ENCODE peak calls at places on chromosome 22, in six cellular contexts. V is GM12865; E is AG09309; P is WTC11; Q is CD8-positive, alpha-beta T cell; O is endothelial cell. U is an unnamed sample.

GRCh38 chr22:25845985-25846745 is 104.2 kb downstream of the MYO18B start:
- DNase-seq in P (no peak), V (peak; percentile 70), Q (no peak), O (no peak), E (no peak), U (no peak)

GRCh38 chr22:42685941-42686666 is 34.6 kb downstream of the A4GALT start:
- DNase-seq in P (no peak), E (no peak), V (no peak), O (no peak), Q (no peak), U (peak; percentile 53)

GRCh38 chr22:17884084-17884483 is 109.8 kb upstream of the BID start:
- DNase-seq in Q (no peak), O (no peak), V (no peak), E (no peak), P (no peak), U (no peak)

GRCh38 chr22:49046546-49047305 is 780.9 kb downstream of the BRD1 start:
- DNase-seq in P (peak; percentile 90), V (no peak), E (no peak), Q (no peak), O (peak; percentile 83), U (no peak)

GRCh38 chr22:41913040-41913719 is 1.7 kb downstream of the SHISA8 start:
- DNase-seq in O (peak; percentile 2), Q (no peak), P (no peak), E (no peak), V (no peak), U (no peak)

GRCh38 chr22:39927544-39927943 is 26.7 kb downstream of the GRAP2 start:
- DNase-seq in O (no peak), V (no peak), Q (no peak), E (no peak), P (peak; percentile 53), U (no peak)

GRCh38 chr22:33000342-33001280 is 57.6 kb downstream of the SYN3 start:
- DNase-seq in P (peak; percentile 89), Q (peak; percentile 4), O (peak; percentile 92), E (no peak), V (peak; percentile 19), U (peak; percentile 90)

GRCh38 chr22:40486962-40487602 is 116.7 kb downstream of the SGSM3 start:
- DNase-seq in E (no peak), V (no peak), O (no peak), P (no peak), Q (no peak), U (no peak)

GRCh38 chr22:40323681-40324083 is 22.6 kb upstream of the ADSL start:
- DNase-seq in E (no peak), P (no peak), Q (no peak), O (no peak), V (no peak), U (no peak)

GRCh38 chr22:43831561-43832392 is 19.7 kb upstream of the EFCAB6 start:
- DNase-seq in Q (no peak), O (no peak), P (no peak), V (no peak), E (no peak), U (peak; percentile 9)

GRCh38 chr22:42116848-42117424 is 13.7 kb downstream of the CYP2D6 start:
- DNase-seq in E (no peak), V (no peak), Q (no peak), P (peak; percentile 62), O (no peak), U (no peak)

GRCh38 chr22:44807915-44808690 is 55.7 kb downstream of the ARHGAP8 start:
- DNase-seq in O (peak; percentile 55), Q (no peak), E (no peak), P (peak; percentile 73), V (no peak), U (peak; percentile 63)

GRCh38 chr22:43088616-43088978 is 594 bp downstream of the TTLL1 start:
- DNase-seq in E (no peak), P (no peak), Q (no peak), O (no peak), V (no peak), U (no peak)

GRCh38 chr22:49294656-49295464 is 532.8 kb downstream of the BRD1 start:
- DNase-seq in E (no peak), O (no peak), V (no peak), P (no peak), Q (no peak), U (no peak)

GRCh38 chr22:16563555-16564520 is 28.8 kb downstream of the CCT8L2 start:
- DNase-seq in P (no peak), Q (no peak), O (no peak), E (no peak), V (no peak), U (no peak)

GRCh38 chr22:32796865-32797573 is 4.5 kb upstream of the TIMP3 start:
- DNase-seq in P (peak; percentile 71), E (peak; percentile 63), Q (peak; percentile 31), V (peak; percentile 55), O (peak; percentile 74), U (peak; percentile 73)

DNA sequence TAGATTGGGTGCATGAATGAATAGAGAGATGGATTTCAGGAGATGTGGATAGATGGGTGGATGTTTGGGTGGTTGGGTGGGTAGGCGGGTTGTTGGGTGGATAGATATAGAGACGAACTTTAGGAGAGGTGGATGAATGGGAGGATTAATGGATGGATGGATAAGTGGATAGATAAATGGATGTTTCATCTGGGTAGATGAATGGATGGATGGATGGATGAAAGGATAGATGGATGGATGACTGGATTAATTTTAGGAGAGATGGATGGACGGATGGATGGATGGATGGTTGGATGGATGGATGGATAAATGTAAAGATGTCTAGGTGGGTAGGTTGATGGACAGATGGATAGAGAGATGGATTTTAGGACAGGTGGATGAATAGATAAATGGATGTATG is 511.3 kb downstream of the MIAT start:
- DNase-seq in Q (no peak), P (no peak), E (no peak), O (no peak), V (no peak), U (no peak)
- TF ChIP-seq CTCF in Q (no peak), P (no peak), E (no peak), O (no peak), V (no peak), U (no peak)

GRCh38 chr22:27959335-27960090 is 40.5 kb upstream of the PITPNB start:
- DNase-seq in O (no peak), V (no peak), Q (no peak), P (no peak), E (no peak), U (no peak)

GRCh38 chr22:27961182-27961581 is 42.1 kb upstream of the PITPNB start:
- DNase-seq in P (no peak), Q (no peak), O (no peak), E (no peak), V (no peak), U (no peak)

GRCh38 chr22:27965547-27965946 is 46.5 kb upstream of the PITPNB start:
- DNase-seq in P (no peak), O (no peak), V (no peak), Q (no peak), E (no peak), U (no peak)

GRCh38 chr22:27961680-27962079 is 42.6 kb upstream of the PITPNB start:
- DNase-seq in O (no peak), V (no peak), P (no peak), E (no peak), Q (no peak), U (no peak)

DNA sequence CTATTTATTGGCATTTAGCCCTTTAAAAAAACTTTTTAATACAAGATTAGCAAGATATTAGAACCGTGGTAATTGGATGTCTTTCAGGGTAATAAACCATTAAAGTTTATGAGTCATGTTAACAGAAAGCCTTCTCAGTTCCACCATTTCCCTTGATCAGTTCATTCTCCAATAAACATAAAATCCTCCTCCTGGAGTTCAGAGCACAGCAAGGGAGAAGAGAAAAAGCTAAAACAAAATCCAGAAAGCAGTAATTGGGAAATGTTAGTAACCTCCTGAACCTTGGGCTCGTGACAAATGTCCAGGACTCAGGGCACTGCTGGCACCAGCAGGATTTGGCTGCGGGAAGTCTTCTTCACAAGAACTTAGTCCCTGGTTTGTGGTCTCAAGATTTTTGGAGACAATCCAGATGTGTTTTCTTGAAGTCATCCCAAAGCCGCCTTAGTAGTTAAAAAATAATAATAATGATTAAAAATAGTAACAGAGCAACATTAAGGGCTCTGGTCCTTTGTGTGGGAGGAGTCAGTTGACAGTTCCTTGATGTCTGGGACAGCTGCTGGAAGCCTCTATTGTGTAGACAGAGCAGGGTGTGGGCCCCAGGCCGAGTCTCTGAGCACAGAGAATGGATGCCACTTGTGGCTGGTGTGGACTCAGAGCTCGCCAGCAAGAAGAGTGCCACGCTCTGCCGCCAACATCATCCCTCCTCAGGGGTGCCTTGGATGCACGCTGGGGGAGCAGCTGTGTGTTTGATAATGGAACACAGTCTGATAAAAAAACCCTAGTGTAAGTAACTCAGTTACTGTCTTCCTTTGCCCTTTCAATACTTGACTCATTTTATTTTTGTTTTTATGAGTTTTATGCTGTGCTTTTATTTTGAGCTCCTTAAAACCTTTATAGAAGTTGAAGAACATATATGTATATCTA is 43.5 kb upstream of the PITPNB start:
- DNase-seq in E (no peak), Q (no peak), P (no peak), V (no peak), O (no peak), U (no peak)
- TF ChIP-seq CTCF in E (no peak), Q (no peak), P (no peak), V (no peak), O (no peak), U (no peak)

GRCh38 chr22:24179478-24180210 is 1.6 kb upstream of the SUSD2 start:
- DNase-seq in E (no peak), O (no peak), Q (no peak), V (no peak), P (no peak), U (no peak)

GRCh38 chr22:24177456-24177855 is 3.8 kb upstream of the SUSD2 start:
- DNase-seq in E (no peak), V (no peak), P (no peak), Q (no peak), O (no peak), U (no peak)

GRCh38 chr22:24178021-24178431 is 3.3 kb upstream of the SUSD2 start:
- DNase-seq in Q (no peak), P (no peak), E (no peak), O (no peak), V (no peak), U (no peak)

GRCh38 chr22:24177045-24177444 is 4.2 kb upstream of the SUSD2 start:
- DNase-seq in E (no peak), V (no peak), O (no peak), Q (no peak), P (no peak), U (no peak)

GRCh38 chr22:24178502-24179440 is 2.5 kb upstream of the SUSD2 start:
- DNase-seq in V (peak; percentile 20), Q (no peak), E (no peak), P (peak; percentile 58), O (no peak), U (no peak)
- TF ChIP-seq CTCF in V (peak; percentile 14), Q (no peak), E (peak; percentile 46), P (peak; percentile 19), O (peak; percentile 19), U (peak; percentile 60)

GRCh38 chr22:37044634-37045625 is 6.6 kb upstream of the KCTD17 start:
- DNase-seq in E (no peak), O (no peak), Q (no peak), P (no peak), V (no peak), U (no peak)

GRCh38 chr22:37048133-37048532 is 3.4 kb upstream of the KCTD17 start:
- DNase-seq in O (no peak), E (no peak), V (no peak), P (no peak), Q (no peak), U (no peak)

GRCh38 chr22:37043828-37044538 is 7.6 kb upstream of the KCTD17 start:
- DNase-seq in V (peak; percentile 80), Q (no peak), P (peak; percentile 50), E (no peak), O (peak; percentile 59), U (peak; percentile 50)

GRCh38 chr22:37046589-37046988 is 5.0 kb upstream of the KCTD17 start:
- DNase-seq in E (no peak), P (no peak), O (no peak), Q (no peak), V (no peak), U (no peak)

GRCh38 chr22:37045958-37046357 is 5.6 kb upstream of the KCTD17 start:
- DNase-seq in Q (no peak), O (peak; percentile 31), V (peak; percentile 30), E (no peak), P (no peak), U (no peak)
- TF ChIP-seq CTCF in Q (peak; percentile 30), O (peak; percentile 71), V (peak; percentile 53), E (peak; percentile 74), P (peak; percentile 40), U (peak; percentile 68)

U was measured in glutamatergic neuron.